ENCODE peak calls at places on chromosomes 7 and 10, in five cellular contexts. F, I, L, Y and S are unnamed samples.
A peak's percentile ranks its signal among the peaks of the same experiment; 100 is the strongest.

GRCh38 chr10:42942279-42942932 is 134.5 kb upstream of the RET start:
- DNase-seq in Y (no peak), L (no peak), F (no peak), I (no peak), S (no peak)

GRCh38 chr7:30510124-30511074 is 5.8 kb upstream of the GGCT start:
- DNase-seq in L (peak; percentile 63), F (peak; percentile 41), Y (peak; percentile 44), I (peak; percentile 50), S (peak; percentile 8)

GRCh38 chr7:157077986-157078644 is 60.6 kb upstream of the UBE3C start:
- DNase-seq in F (peak; percentile 7), I (peak; percentile 17), L (peak; percentile 21), Y (peak; percentile 14), S (no peak)

GRCh38 chr10:91434041-91434440 is 23.9 kb downstream of the HECTD2 start:
- DNase-seq in L (no peak), I (no peak), Y (no peak), F (peak; percentile 76), S (no peak)

GRCh38 chr10:25694976-25695375 is 239.1 kb upstream of the MYO3A start:
- DNase-seq in L (no peak), F (no peak), Y (no peak), I (no peak), S (no peak)

GRCh38 chr7:1499367-1500029 is 4.7 kb downstream of the INTS1 start:
- DNase-seq in L (no peak), F (no peak), I (no peak), Y (no peak), S (no peak)

GRCh38 chr7:39415091-39415820 is 150.9 kb upstream of the YAE1 start:
- DNase-seq in Y (no peak), F (no peak), L (no peak), I (no peak), S (no peak)

GRCh38 chr7:93622036-93622714 is 47.7 kb upstream of the CALCR start:
- DNase-seq in I (peak; percentile 39), Y (peak; percentile 22), L (peak; percentile 20), F (peak; percentile 23), S (no peak)

GRCh38 chr10:82683989-82684388 is 809.0 kb downstream of the NRG3 start:
- DNase-seq in L (no peak), Y (no peak), I (no peak), F (no peak), S (no peak)

GRCh38 chr7:46754135-46754730 is 827.7 kb downstream of the TNS3 start:
- DNase-seq in F (peak; percentile 93), Y (peak; percentile 76), L (no peak), I (no peak), S (no peak)

GRCh38 chr10:14296081-14296709 is 34.5 kb downstream of the FRMD4A start:
- DNase-seq in Y (no peak), F (peak; percentile 42), I (peak; percentile 18), L (no peak), S (no peak)

GRCh38 chr10:97399843-97400545 is 1.1 kb downstream of the RRP12 start:
- DNase-seq in L (peak; percentile 57), F (peak; percentile 76), Y (peak; percentile 49), I (peak; percentile 78), S (no peak)

GRCh38 chr7:130875265-130875741 is 141.3 kb upstream of the KLF14 start:
- DNase-seq in I (peak; percentile 71), L (peak; percentile 85), Y (no peak), F (peak; percentile 41), S (no peak)

GRCh38 chr7:113774182-113774807 is 144.5 kb downstream of the PPP1R3A start:
- DNase-seq in L (peak; percentile 29), Y (peak; percentile 39), I (peak; percentile 67), F (peak; percentile 61), S (no peak)

GRCh38 chr7:130286881-130287280 is 6.1 kb upstream of the CPA4 start:
- DNase-seq in I (no peak), F (peak; percentile 76), Y (no peak), L (no peak), S (no peak)

GRCh38 chr7:13037216-13037615 is 349.8 kb downstream of the ARL4A start:
- DNase-seq in L (no peak), I (no peak), F (peak; percentile 41), Y (no peak), S (no peak)

GRCh38 chr7:70569335-70569819 is 562.6 kb upstream of the GALNT17 start:
- DNase-seq in I (no peak), L (no peak), Y (no peak), F (peak; percentile 84), S (no peak)

GRCh38 chr10:14684363-14684762 is 90.3 kb downstream of the FAM107B start:
- DNase-seq in F (no peak), Y (peak; percentile 55), L (no peak), I (no peak), S (no peak)

GRCh38 chr7:121313793-121314676 is 14.8 kb upstream of the WNT16 start:
- DNase-seq in L (no peak), I (peak; percentile 48), Y (peak; percentile 63), F (peak; percentile 41), S (peak; percentile 29)

GRCh38 chr7:105125745-105126144 is 111.7 kb downstream of the KMT2E start:
- DNase-seq in Y (no peak), I (no peak), F (no peak), L (no peak), S (no peak)

GRCh38 chr7:142887282-142888015 is 1.9 kb upstream of the TRPV6 start:
- DNase-seq in I (no peak), F (no peak), L (no peak), Y (no peak), S (no peak)

GRCh38 chr10:130065251-130065650 is 45.4 kb downstream of the C10orf143 start:
- DNase-seq in L (no peak), Y (no peak), F (no peak), I (no peak), S (no peak)

GRCh38 chr7:157602581-157602980 is 265.8 kb downstream of the DNAJB6 start:
- DNase-seq in I (no peak), F (no peak), Y (no peak), L (no peak), S (no peak)

GRCh38 chr10:89792187-89792586 is 90.8 kb downstream of the KIF20B start:
- DNase-seq in F (no peak), Y (no peak), L (no peak), I (no peak), S (no peak)

GRCh38 chr10:44424953-44425352 is 40.1 kb upstream of the CXCL12 start:
- DNase-seq in F (no peak), L (no peak), Y (no peak), I (no peak), S (no peak)

GRCh38 chr7:100562195-100563099 is 11.3 kb downstream of the SAP25 start:
- DNase-seq in L (no peak), F (no peak), Y (no peak), I (no peak), S (no peak)

GRCh38 chr10:70812814-70813213 is 2.9 kb upstream of the SGPL1 start:
- DNase-seq in Y (no peak), I (no peak), F (no peak), L (no peak), S (peak; percentile 70)

GRCh38 chr10:121154846-121155245 is 303.7 kb downstream of the WDR11 start:
- DNase-seq in I (peak; percentile 46), F (peak; percentile 68), L (peak; percentile 38), Y (no peak), S (no peak)

GRCh38 chr10:131736321-131736980 is 164.4 kb upstream of the PPP2R2D start:
- DNase-seq in L (no peak), F (no peak), Y (no peak), I (no peak), S (no peak)

GRCh38 chr10:103040424-103040823 is 122.3 kb downstream of the CNNM2 start:
- DNase-seq in F (peak; percentile 91), L (no peak), Y (peak; percentile 85), I (no peak), S (peak; percentile 12)

GRCh38 chr7:90838799-90839198 is 242.7 kb downstream of the CDK14 start:
- DNase-seq in L (peak; percentile 1), Y (no peak), F (no peak), I (no peak), S (no peak)
- TF ChIP-seq CTCF in L (no peak), Y (no peak), F (no peak), I (no peak), S (no peak)

GRCh38 chr10:84352251-84352842 is 24.0 kb downstream of the CCSER2 start:
- DNase-seq in F (peak; percentile 61), Y (peak; percentile 60), I (peak; percentile 57), L (peak; percentile 53), S (no peak)

GRCh38 chr10:84355106-84355505 is 26.7 kb downstream of the CCSER2 start:
- DNase-seq in F (no peak), I (no peak), L (no peak), Y (no peak), S (no peak)

GRCh38 chr10:84356951-84357350 is 28.6 kb downstream of the CCSER2 start:
- DNase-seq in L (no peak), F (no peak), Y (no peak), I (no peak), S (no peak)

GRCh38 chr10:84353052-84353803 is 24.8 kb downstream of the CCSER2 start:
- DNase-seq in Y (no peak), L (no peak), F (no peak), I (no peak), S (no peak)

GRCh38 chr10:84354623-84355022 is 26.2 kb downstream of the CCSER2 start:
- DNase-seq in L (no peak), Y (no peak), I (no peak), F (no peak), S (no peak)
- TF ChIP-seq CTCF in L (no peak), Y (no peak), I (no peak), F (no peak), S (no peak)

GRCh38 chr10:72540193-72540807 is 85.6 kb downstream of the MICU1 start:
- DNase-seq in Y (no peak), F (no peak), L (no peak), I (no peak), S (no peak)

GRCh38 chr10:72542396-72542815 is 83.5 kb downstream of the MICU1 start:
- DNase-seq in I (no peak), F (no peak), Y (no peak), L (no peak), S (no peak)

GRCh38 chr10:72539137-72539536 is 86.7 kb downstream of the MICU1 start:
- DNase-seq in F (no peak), L (no peak), Y (no peak), I (no peak), S (no peak)
- TF ChIP-seq CTCF in F (no peak), L (no peak), Y (no peak), I (no peak), S (no peak)

GRCh38 chr7:76166404-76167255 is 35.1 kb upstream of the SRRM3 start:
- DNase-seq in F (peak; percentile 91), I (peak; percentile 99), Y (peak; percentile 92), L (peak; percentile 92), S (peak; percentile 92)
- TF ChIP-seq CTCF in F (no peak), I (peak; percentile 14), Y (peak; percentile 25), L (no peak), S (peak; percentile 7)

GRCh38 chr10:17183110-17183509 is 18.4 kb downstream of the TRDMT1 start:
- DNase-seq in L (no peak), I (no peak), Y (no peak), F (no peak), S (no peak)
- TF ChIP-seq CTCF in L (no peak), I (peak; percentile 6), Y (peak; percentile 30), F (no peak), S (no peak)

DNA sequence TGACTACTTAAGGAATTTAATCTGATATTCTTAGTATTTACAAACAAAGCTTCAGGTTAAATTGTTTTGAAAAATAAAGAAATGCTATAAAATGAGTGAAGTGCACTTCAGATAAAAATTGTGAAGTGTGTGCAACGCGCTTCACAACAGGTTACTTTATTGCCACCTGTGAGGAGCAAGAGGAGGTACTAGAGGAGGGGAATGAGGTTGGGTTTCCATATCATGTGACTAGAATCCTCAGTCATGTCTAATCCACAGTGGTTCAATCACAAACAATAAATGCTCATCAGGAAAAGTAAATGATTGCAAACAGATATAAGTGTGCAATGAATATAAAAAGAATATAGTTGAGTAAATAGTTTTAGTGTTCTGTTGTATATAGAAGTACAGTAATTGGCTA is 34.5 kb upstream of the CD36 start:
- DNase-seq in L (no peak), I (no peak), F (no peak), Y (no peak), S (no peak)
- TF ChIP-seq CTCF in L (no peak), I (no peak), F (no peak), Y (no peak), S (no peak)